ENCODE peak calls at places on chromosome 6, in five cellular contexts. V, A, W, K and G are unnamed samples.

GRCh38 chr6:157405986-157406385 is 25.0 kb downstream of the ZDHHC14 start:
- DNase-seq in A (no peak), K (no peak), V (no peak), W (no peak), G (no peak)

GRCh38 chr6:139732451-139732850 is 358.0 kb upstream of the CITED2 start:
- DNase-seq in A (no peak), K (peak), W (no peak), V (no peak), G (no peak)

GRCh38 chr6:31033075-31033474 is 22.8 kb downstream of the MUC22 start:
- DNase-seq in K (no peak), V (no peak), A (no peak), W (no peak), G (no peak)

GRCh38 chr6:50840112-50840813 is 21.6 kb downstream of the TFAP2B start:
- DNase-seq in K (no peak), W (no peak), V (no peak), A (no peak), G (no peak)

GRCh38 chr6:2028457-2029038 is 216.9 kb downstream of the GMDS start:
- DNase-seq in V (peak), A (no peak), K (no peak), W (no peak), G (no peak)

GRCh38 chr6:39056191-39056590 is 7.6 kb downstream of the GLP1R start:
- DNase-seq in V (no peak), A (no peak), W (no peak), K (no peak), G (no peak)

GRCh38 chr6:38567436-38567835 is 72.3 kb downstream of the BTBD9 start:
- DNase-seq in W (no peak), K (peak), A (peak), V (no peak), G (no peak)

GRCh38 chr6:108796875-108797274 is 51.3 kb upstream of the ARMC2 start:
- DNase-seq in W (no peak), K (no peak), V (no peak), A (no peak), G (no peak)

GRCh38 chr6:54916858-54917257 is 70.3 kb downstream of the FAM83B start:
- DNase-seq in K (no peak), V (no peak), W (no peak), A (no peak), G (no peak)

GRCh38 chr6:85390105-85390728 is 59.7 kb upstream of the NT5E start:
- DNase-seq in W (no peak), V (no peak), A (peak), K (no peak), G (no peak)

GRCh38 chr6:24988562-24988961 is 52.8 kb upstream of the RIPOR2 start:
- DNase-seq in K (no peak), A (no peak), W (no peak), V (no peak), G (no peak)

GRCh38 chr6:16669227-16669626 is 92.0 kb downstream of the ATXN1 start:
- DNase-seq in V (no peak), K (no peak), W (no peak), A (peak), G (peak)

GRCh38 chr6:89597988-89598387 is 40.6 kb downstream of the LYRM2 start:
- DNase-seq in A (no peak), V (peak), W (no peak), K (peak), G (no peak)

GRCh38 chr6:140850438-140850837 is 1282.3 kb upstream of the GJE1 start:
- DNase-seq in V (no peak), W (no peak), K (no peak), A (no peak), G (no peak)

GRCh38 chr6:106547053-106547414 is 82.3 kb downstream of the RTN4IP1 start:
- DNase-seq in K (no peak), V (peak), W (no peak), A (no peak), G (no peak)

GRCh38 chr6:145310116-145310515 is 425.2 kb downstream of the EPM2A start:
- DNase-seq in K (peak), A (no peak), V (no peak), W (no peak), G (no peak)

GRCh38 chr6:112227411-112227810 is 27.0 kb downstream of the LAMA4 start:
- DNase-seq in V (no peak), A (no peak), W (no peak), K (no peak), G (no peak)

GRCh38 chr6:53250761-53251672 is 97.7 kb downstream of the ELOVL5 start:
- DNase-seq in V (no peak), K (peak), W (no peak), A (no peak), G (no peak)

GRCh38 chr6:100258752-100259151 is 206.0 kb downstream of the SIM1 start:
- DNase-seq in W (no peak), K (no peak), V (no peak), A (no peak), G (no peak)

GRCh38 chr6:139402935-139403386 is 28.5 kb upstream of the CITED2 start:
- DNase-seq in K (peak), A (no peak), V (no peak), W (no peak), G (no peak)

GRCh38 chr6:40369891-40370290 is 217.3 kb downstream of the LRFN2 start:
- DNase-seq in W (no peak), V (no peak), A (no peak), K (no peak), G (no peak)

GRCh38 chr6:12570461-12571030 is 146.0 kb upstream of the PHACTR1 start:
- DNase-seq in W (no peak), A (no peak), V (no peak), K (no peak), G (no peak)

GRCh38 chr6:6566766-6567165 is 21.8 kb upstream of the LY86 start:
- DNase-seq in V (no peak), W (no peak), A (no peak), K (no peak), G (no peak)

GRCh38 chr6:111870751-111871064 is 2.5 kb downstream of the FYN start:
- DNase-seq in W (no peak), A (no peak), V (no peak), K (no peak), G (no peak)

GRCh38 chr6:95203153-95203754 is 374.1 kb upstream of the MANEA start:
- DNase-seq in K (peak), W (no peak), A (peak), V (peak), G (no peak)

GRCh38 chr6:26576929-26577719 is 19.6 kb upstream of the ABT1 start:
- DNase-seq in V (no peak), K (peak), A (peak), W (no peak), G (peak)

GRCh38 chr6:100344761-100345160 is 120.0 kb downstream of the SIM1 start:
- DNase-seq in V (no peak), K (no peak), W (no peak), A (no peak), G (no peak)